ENCODE peak calls at places on chromosomes 13 and 19, in four cellular contexts. G is HL-60, M is K562, P is GM12878. Q is an unnamed sample.

GRCh38 chr19:8702350-8702749 is 3.8 kb upstream of the ACTL9 start:
- DNase-seq in P (no peak), M (no peak), G (peak), Q (no peak)

GRCh38 chr19:12939292-12939606 is 840 bp downstream of the CALR start:
- DNase-seq in M (no peak), P (no peak), G (no peak), Q (no peak)

GRCh38 chr13:70090036-70090723 is 17.4 kb upstream of the ATXN8OS start:
- DNase-seq in G (no peak), P (no peak), M (no peak), Q (no peak)

GRCh38 chr19:23699521-23699860 is 12.5 kb upstream of the ZNF675 start:
- DNase-seq in P (no peak), M (no peak), G (no peak), Q (no peak)

GRCh38 chr13:41411536-41411935 is 45.8 kb upstream of the RGCC start:
- DNase-seq in P (no peak), M (peak), G (peak), Q (no peak)

GRCh38 chr13:28637714-28638355 is 21.1 kb upstream of the POMP start:
- DNase-seq in M (no peak), P (peak), G (no peak), Q (no peak)

GRCh38 chr19:57814505-57815246 is at the start of gene ZNF552:
- DNase-seq in G (peak), M (peak), P (peak), Q (peak)

GRCh38 chr13:77919351-77920294 is 992 bp upstream of the EDNRB start:
- DNase-seq in G (peak), M (no peak), P (no peak), Q (no peak)

GRCh38 chr13:31653730-31654129 is 85.6 kb upstream of the RXFP2 start:
- DNase-seq in M (no peak), P (no peak), G (no peak), Q (no peak)

GRCh38 chr13:110448230-110448629 is 113.3 kb downstream of the RAB20 start:
- DNase-seq in G (no peak), M (no peak), P (no peak), Q (no peak)

GRCh38 chr13:51235756-51236564 is 13.8 kb downstream of the FAM124A start:
- DNase-seq in M (no peak), P (no peak), G (no peak), Q (no peak)

GRCh38 chr13:23018143-23018542 is 162.6 kb upstream of the SGCG start:
- DNase-seq in P (no peak), M (no peak), G (no peak), Q (no peak)
- TF ChIP-seq SPI1 in P (no peak), M (no peak), G (no peak), Q (no peak)

DNA sequence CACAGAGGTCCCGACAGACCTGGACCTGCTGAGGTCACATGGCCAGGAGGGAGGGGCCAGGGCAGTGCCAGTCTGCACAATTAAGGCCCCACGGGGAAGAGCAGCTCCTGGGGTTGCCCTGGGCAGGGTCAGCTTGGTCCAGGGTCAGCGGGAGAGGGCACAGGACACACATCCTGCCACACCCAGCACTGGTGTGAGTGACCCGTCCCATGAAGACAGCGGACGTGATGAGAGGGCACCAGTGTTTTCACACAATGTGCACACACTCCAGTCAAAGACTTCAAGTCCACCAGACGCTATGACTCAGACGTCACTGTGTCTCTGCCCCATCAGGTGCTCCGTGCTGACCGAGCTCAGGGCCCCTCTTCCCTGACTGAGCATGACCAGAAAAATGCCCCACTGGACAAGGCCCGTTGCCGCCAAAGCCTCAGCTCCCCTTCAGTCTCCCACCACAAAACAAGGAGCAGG is 4.2 kb downstream of the TMEM259 start:
- DNase-seq in G (no peak), P (no peak), M (no peak), Q (no peak)
- TF ChIP-seq POLR2AphosphoS5 in G (no peak), P (no peak), M (no peak), Q (no peak)

GRCh38 chr19:51127755-51128154 is 3.0 kb downstream of the SIGLEC9 start:
- DNase-seq in G (peak), P (no peak), M (peak), Q (no peak)
- TF ChIP-seq SPI1 in G (peak), P (peak), M (peak), Q (peak)

GRCh38 chr19:34325961-34326360 is 39.0 kb upstream of the GPI start:
- DNase-seq in G (no peak), P (no peak), M (no peak), Q (no peak)

GRCh38 chr19:34330116-34330515 is 34.9 kb upstream of the GPI start:
- DNase-seq in G (no peak), M (no peak), P (no peak), Q (no peak)

GRCh38 chr19:34328982-34329381 is 36.0 kb upstream of the GPI start:
- DNase-seq in P (no peak), G (no peak), M (no peak), Q (no peak)

GRCh38 chr19:34325181-34325580 is 39.8 kb upstream of the GPI start:
- DNase-seq in P (no peak), G (no peak), M (no peak), Q (no peak)

GRCh38 chr19:34327851-34328250 is 37.1 kb upstream of the GPI start:
- DNase-seq in M (peak), G (no peak), P (no peak), Q (no peak)
- TF ChIP-seq POLR2AphosphoS5 in M (no peak), G (no peak), P (no peak), Q (no peak)

GRCh38 chr19:18508585-18508984 is 13.3 kb downstream of the ELL start:
- DNase-seq in P (no peak), M (no peak), G (no peak), Q (no peak)

GRCh38 chr19:18507021-18507726 is 14.7 kb downstream of the ELL start:
- DNase-seq in P (no peak), G (no peak), M (no peak), Q (no peak)

GRCh38 chr19:18506101-18506534 is 15.8 kb downstream of the ELL start:
- DNase-seq in M (no peak), P (no peak), G (peak), Q (no peak)

GRCh38 chr19:18506545-18506944 is 15.3 kb downstream of the ELL start:
- DNase-seq in P (no peak), M (no peak), G (no peak), Q (no peak)

GRCh38 chr19:18507727-18508440 is 14.0 kb downstream of the ELL start:
- DNase-seq in P (no peak), M (no peak), G (no peak), Q (no peak)
- TF ChIP-seq SPI1 in P (no peak), M (no peak), G (no peak), Q (no peak)

GRCh38 chr13:112154301-112155060 is 87.5 kb downstream of the SOX1 start:
- DNase-seq in M (no peak), P (no peak), G (no peak), Q (no peak)
- TF ChIP-seq POLR2AphosphoS5 in M (no peak), P (no peak), G (no peak), Q (no peak)

GRCh38 chr13:94705081-94705751 is 7.1 kb downstream of the SOX21 start:
- DNase-seq in P (no peak), M (no peak), G (no peak), Q (no peak)
- TF ChIP-seq SPI1 in P (no peak), M (no peak), G (no peak), Q (no peak)

GRCh38 chr13:55654243-55654642 is 1486.5 kb upstream of the PRR20A start:
- DNase-seq in M (no peak), P (no peak), G (no peak), Q (no peak)
- TF ChIP-seq POLR2AphosphoS5 in M (no peak), P (no peak), G (no peak), Q (no peak)

DNA sequence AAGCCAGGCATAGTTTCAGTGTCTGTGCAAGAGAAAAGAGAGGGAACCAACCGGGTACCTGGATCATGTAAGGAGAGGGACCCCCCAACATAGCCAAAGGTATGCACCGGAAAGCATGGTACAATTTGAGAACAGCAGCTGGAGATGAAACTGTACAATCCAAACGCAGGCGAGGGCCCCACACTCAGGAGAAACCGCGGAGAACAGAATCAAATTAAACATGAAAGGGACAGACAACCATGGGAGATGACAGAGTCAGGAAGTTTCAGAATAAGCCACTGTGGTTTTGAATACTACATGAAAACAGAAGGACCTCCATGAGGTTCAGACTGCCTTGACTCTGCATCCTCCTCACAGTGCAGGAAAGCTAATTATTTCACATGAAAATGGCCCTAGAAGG is 62.9 kb upstream of the SPATA13 start:
- DNase-seq in G (no peak), M (no peak), P (no peak), Q (no peak)
- TF ChIP-seq SPI1 in G (no peak), M (no peak), P (no peak), Q (no peak)